ENCODE peak calls at places on chromosome 10, in four cellular contexts. One of them, this sample, is unnamed.

GRCh38 chr10:89805599-89806013 is 104.2 kb downstream of the KIF20B start:
- DNase-seq in memory B cell: no peak
- DNase-seq in NCI-H2171: no peak
- DNase-seq in mesothelial cell of epicardium: no peak
- DNase-seq in this sample: no peak

GRCh38 chr10:73262105-73262730 is 9.8 kb upstream of the MRPS16 start:
- DNase-seq in NCI-H2171: no peak
- DNase-seq in memory B cell: no peak
- DNase-seq in mesothelial cell of epicardium: no peak
- DNase-seq in this sample: no peak

GRCh38 chr10:86969421-86970041 is 1.2 kb downstream of the ADIRF start:
- DNase-seq in mesothelial cell of epicardium: no peak
- DNase-seq in memory B cell: no peak
- DNase-seq in NCI-H2171: peak; percentile 36
- DNase-seq in this sample: no peak

GRCh38 chr10:2949221-2949947 is 118.0 kb upstream of the PFKP start:
- DNase-seq in NCI-H2171: no peak
- DNase-seq in mesothelial cell of epicardium: no peak
- DNase-seq in memory B cell: no peak
- DNase-seq in this sample: no peak

GRCh38 chr10:58661336-58661735 is 148.7 kb downstream of the BICC1 start:
- DNase-seq in NCI-H2171: no peak
- DNase-seq in memory B cell: no peak
- DNase-seq in mesothelial cell of epicardium: no peak
- DNase-seq in this sample: no peak

GRCh38 chr10:24097771-24098207 is 111.1 kb upstream of the KIAA1217 start:
- DNase-seq in mesothelial cell of epicardium: no peak
- DNase-seq in memory B cell: no peak
- DNase-seq in NCI-H2171: peak; percentile 31
- DNase-seq in this sample: no peak

GRCh38 chr10:68154211-68154497 is 44.9 kb downstream of the MYPN start:
- DNase-seq in memory B cell: no peak
- DNase-seq in mesothelial cell of epicardium: no peak
- DNase-seq in NCI-H2171: peak; percentile 29
- DNase-seq in this sample: no peak

GRCh38 chr10:72424561-72424960 is 69.8 kb upstream of the DNAJB12 start:
- DNase-seq in memory B cell: no peak
- DNase-seq in NCI-H2171: no peak
- DNase-seq in mesothelial cell of epicardium: no peak
- DNase-seq in this sample: no peak

GRCh38 chr10:102620138-102620591 is 24.1 kb upstream of the TRIM8 start:
- DNase-seq in mesothelial cell of epicardium: no peak
- DNase-seq in NCI-H2171: no peak
- DNase-seq in memory B cell: no peak
- DNase-seq in this sample: no peak

GRCh38 chr10:32095116-32095733 is 39.0 kb upstream of the KIF5B start:
- DNase-seq in NCI-H2171: no peak
- DNase-seq in mesothelial cell of epicardium: no peak
- DNase-seq in memory B cell: no peak
- DNase-seq in this sample: no peak

GRCh38 chr10:75294866-75295692 is 59.3 kb upstream of the COMTD1 start:
- DNase-seq in mesothelial cell of epicardium: peak; percentile 74
- DNase-seq in NCI-H2171: peak; percentile 46
- DNase-seq in memory B cell: peak; percentile 55
- DNase-seq in this sample: peak; percentile 36

GRCh38 chr10:91190388-91190870 is 30.0 kb upstream of the PCGF5 start:
- DNase-seq in NCI-H2171: no peak
- DNase-seq in memory B cell: no peak
- DNase-seq in mesothelial cell of epicardium: no peak
- DNase-seq in this sample: no peak

GRCh38 chr10:88243847-88244730 is 339.0 kb downstream of the RNLS start:
- DNase-seq in mesothelial cell of epicardium: no peak
- DNase-seq in NCI-H2171: no peak
- DNase-seq in memory B cell: no peak
- DNase-seq in this sample: no peak

GRCh38 chr10:49104323-49104722 is 11.0 kb downstream of the VSTM4 start:
- DNase-seq in mesothelial cell of epicardium: no peak
- DNase-seq in memory B cell: peak; percentile 5
- DNase-seq in NCI-H2171: no peak
- DNase-seq in this sample: no peak

GRCh38 chr10:3681642-3682554 is 103.1 kb downstream of the KLF6 start:
- DNase-seq in NCI-H2171: no peak
- DNase-seq in memory B cell: no peak
- DNase-seq in mesothelial cell of epicardium: no peak
- DNase-seq in this sample: no peak

GRCh38 chr10:75097666-75098285 is 13.7 kb upstream of the SAMD8 start:
- DNase-seq in memory B cell: no peak
- DNase-seq in mesothelial cell of epicardium: no peak
- DNase-seq in NCI-H2171: no peak
- DNase-seq in this sample: no peak

GRCh38 chr10:28556142-28556541 is 23.2 kb downstream of the WAC start:
- DNase-seq in NCI-H2171: no peak
- DNase-seq in mesothelial cell of epicardium: no peak
- DNase-seq in memory B cell: no peak
- DNase-seq in this sample: no peak

GRCh38 chr10:60955321-60955720 is 11.3 kb upstream of the RHOBTB1 start:
- DNase-seq in NCI-H2171: no peak
- DNase-seq in mesothelial cell of epicardium: no peak
- DNase-seq in memory B cell: no peak
- DNase-seq in this sample: no peak

GRCh38 chr10:111335826-111336225 is 259.0 kb downstream of the ADRA2A start:
- DNase-seq in mesothelial cell of epicardium: no peak
- DNase-seq in NCI-H2171: no peak
- DNase-seq in memory B cell: no peak
- DNase-seq in this sample: no peak

GRCh38 chr10:124689911-124690498 is 54.2 kb downstream of the FAM53B start:
- DNase-seq in mesothelial cell of epicardium: no peak
- DNase-seq in memory B cell: no peak
- DNase-seq in NCI-H2171: no peak
- DNase-seq in this sample: no peak

GRCh38 chr10:30536578-30536977 is 93.0 kb downstream of the LYZL2 start:
- DNase-seq in memory B cell: no peak
- DNase-seq in NCI-H2171: no peak
- DNase-seq in mesothelial cell of epicardium: no peak
- DNase-seq in this sample: no peak

GRCh38 chr10:14803827-14804226 is 29.1 kb upstream of the FAM107B start:
- DNase-seq in memory B cell: no peak
- DNase-seq in mesothelial cell of epicardium: no peak
- DNase-seq in NCI-H2171: no peak
- DNase-seq in this sample: no peak

GRCh38 chr10:21535494-21535818 is 1.4 kb downstream of the MLLT10 start:
- DNase-seq in mesothelial cell of epicardium: no peak
- DNase-seq in NCI-H2171: no peak
- DNase-seq in memory B cell: no peak
- DNase-seq in this sample: no peak

GRCh38 chr10:30811665-30812017 is 182.1 kb upstream of the LYZL2 start:
- DNase-seq in mesothelial cell of epicardium: no peak
- DNase-seq in NCI-H2171: no peak
- DNase-seq in memory B cell: no peak
- DNase-seq in this sample: no peak

GRCh38 chr10:34102237-34102673 is 712.8 kb downstream of the PARD3 start:
- DNase-seq in mesothelial cell of epicardium: no peak
- DNase-seq in NCI-H2171: no peak
- DNase-seq in memory B cell: no peak
- DNase-seq in this sample: no peak

GRCh38 chr10:31242902-31243301 is 76.1 kb upstream of the ZEB1 start:
- DNase-seq in NCI-H2171: no peak
- DNase-seq in mesothelial cell of epicardium: no peak
- DNase-seq in memory B cell: no peak
- DNase-seq in this sample: no peak

GRCh38 chr10:109895095-109895818 is 28.1 kb downstream of the XPNPEP1 start:
- DNase-seq in NCI-H2171: no peak
- DNase-seq in memory B cell: no peak
- DNase-seq in mesothelial cell of epicardium: no peak
- DNase-seq in this sample: no peak

GRCh38 chr10:99337261-99337905 is 8.2 kb downstream of the CNNM1 start:
- DNase-seq in mesothelial cell of epicardium: no peak
- DNase-seq in memory B cell: no peak
- DNase-seq in NCI-H2171: no peak
- DNase-seq in this sample: no peak

GRCh38 chr10:8133146-8133545 is 78.7 kb downstream of the GATA3 start:
- DNase-seq in memory B cell: no peak
- DNase-seq in NCI-H2171: no peak
- DNase-seq in mesothelial cell of epicardium: no peak
- DNase-seq in this sample: no peak

GRCh38 chr10:131871673-131872005 is 29.2 kb upstream of the PPP2R2D start:
- DNase-seq in mesothelial cell of epicardium: no peak
- DNase-seq in NCI-H2171: no peak
- DNase-seq in memory B cell: no peak
- DNase-seq in this sample: no peak

GRCh38 chr10:67925449-67926005 is 41.1 kb downstream of the SIRT1 start:
- DNase-seq in mesothelial cell of epicardium: no peak
- DNase-seq in memory B cell: no peak
- DNase-seq in NCI-H2171: no peak
- DNase-seq in this sample: no peak

GRCh38 chr10:132641966-132642731 is 104.6 kb downstream of the INPP5A start:
- DNase-seq in mesothelial cell of epicardium: no peak
- DNase-seq in memory B cell: no peak
- DNase-seq in NCI-H2171: no peak
- DNase-seq in this sample: peak; percentile 3

GRCh38 chr10:76034236-76035009 is 603.0 kb downstream of the LRMDA start:
- DNase-seq in memory B cell: no peak
- DNase-seq in NCI-H2171: no peak
- DNase-seq in mesothelial cell of epicardium: no peak
- DNase-seq in this sample: no peak

GRCh38 chr10:21069929-21070363 is 172.8 kb upstream of the NEBL start:
- DNase-seq in mesothelial cell of epicardium: no peak
- DNase-seq in memory B cell: no peak
- DNase-seq in NCI-H2171: no peak
- DNase-seq in this sample: no peak

GRCh38 chr10:55220975-55221374 is 419.9 kb upstream of the PCDH15 start:
- DNase-seq in mesothelial cell of epicardium: no peak
- DNase-seq in memory B cell: no peak
- DNase-seq in NCI-H2171: no peak
- DNase-seq in this sample: no peak

GRCh38 chr10:70315276-70315675 is 31.5 kb upstream of the NPFFR1 start:
- DNase-seq in NCI-H2171: no peak
- DNase-seq in memory B cell: no peak
- DNase-seq in mesothelial cell of epicardium: no peak
- DNase-seq in this sample: no peak

GRCh38 chr10:76899490-76899889 is 738.1 kb downstream of the KCNMA1 start:
- DNase-seq in mesothelial cell of epicardium: no peak
- DNase-seq in NCI-H2171: no peak
- DNase-seq in memory B cell: no peak
- DNase-seq in this sample: no peak